ENCODE peak calls at places on chromosomes 5 and 9, in four cellular contexts. H is GM23248; N is breast epithelium; F is CD8-positive, alpha-beta memory T cell. K is an unnamed sample.

GRCh38 chr5:68398146-68398812 is 182.7 kb downstream of the PIK3R1 start:
- DNase-seq in H (no peak), N (no peak), F (no peak), K (no peak)

GRCh38 chr9:109507421-109507838 is 9.3 kb upstream of the PTPN3 start:
- DNase-seq in H (peak; percentile 89), N (peak; percentile 19), F (no peak), K (no peak)

GRCh38 chr5:60522299-60522915 is 177.6 kb downstream of the DEPDC1B start:
- DNase-seq in H (no peak), N (no peak), F (no peak), K (peak; percentile 90)

GRCh38 chr5:117084052-117084451 is 509.4 kb upstream of the SEMA6A start:
- DNase-seq in H (no peak), N (no peak), F (no peak), K (no peak)

GRCh38 chr5:14936588-14936987 is 65.0 kb upstream of the ANKH start:
- DNase-seq in H (no peak), N (no peak), F (no peak), K (no peak)

GRCh38 chr5:120779674-120780073 is 315.6 kb downstream of the PRR16 start:
- DNase-seq in H (peak; percentile 80), N (no peak), F (no peak), K (no peak)

GRCh38 chr9:5800969-5801738 is 31.8 kb downstream of the ERMP1 start:
- DNase-seq in H (no peak), N (no peak), F (no peak), K (no peak)

GRCh38 chr9:4207476-4207875 is 92.4 kb downstream of the GLIS3 start:
- DNase-seq in H (no peak), N (no peak), F (no peak), K (no peak)

GRCh38 chr9:5593904-5594303 is 35.0 kb upstream of the RIC1 start:
- DNase-seq in H (no peak), N (no peak), F (no peak), K (peak; percentile 75)

GRCh38 chr9:116153765-116154333 is at the start of gene PAPPA:
- DNase-seq in H (peak; percentile 55), N (no peak), F (no peak), K (no peak)

GRCh38 chr9:116152941-116153764 is 438 bp upstream of the PAPPA start:
- DNase-seq in H (peak; percentile 88), N (no peak), F (no peak), K (no peak)

GRCh38 chr9:116151199-116151598 is 2.4 kb upstream of the PAPPA start:
- DNase-seq in H (no peak), N (no peak), F (no peak), K (no peak)

GRCh38 chr9:116152390-116152789 is 1.2 kb upstream of the PAPPA start:
- DNase-seq in H (peak; percentile 76), N (no peak), F (no peak), K (peak; percentile 58)

GRCh38 chr9:116151966-116152381 is 1.6 kb upstream of the PAPPA start:
- DNase-seq in H (peak; percentile 90), N (no peak), F (no peak), K (no peak)
- H3K27ac ChIP-seq in H (peak overlapping the region; percentile 91), N (no peak overlapping the region), F (no peak overlapping the region), K (no peak overlapping the region)

GRCh38 chr5:150540615-150541396 is 32.9 kb downstream of the NDST1 start:
- DNase-seq in H (peak; percentile 97), N (peak; percentile 81), F (no peak), K (no peak)
- H3K27ac ChIP-seq in H (peak overlapping the region; percentile 81), N (peak overlapping the region; percentile 84), F (no peak overlapping the region), K (no peak overlapping the region)

DNA sequence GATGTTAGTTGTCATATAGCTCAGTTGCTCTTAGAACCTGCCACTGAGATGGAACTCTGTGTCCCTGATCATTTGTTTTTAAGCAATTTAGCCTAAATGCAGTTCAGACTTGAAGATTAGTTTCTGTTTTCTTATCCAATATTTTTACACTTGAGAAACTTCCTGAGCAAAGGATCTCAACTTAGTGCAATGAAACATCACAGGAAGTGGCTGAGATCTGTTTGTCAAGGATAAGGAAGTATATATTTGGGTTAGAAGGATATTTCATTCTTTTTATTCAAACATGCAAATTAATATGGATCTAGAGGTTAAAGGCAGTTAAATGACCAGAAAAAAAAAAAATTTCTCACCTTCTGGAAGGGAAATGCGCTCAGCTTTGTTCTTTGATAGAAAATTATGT is 19.7 kb upstream of the F2R start:
- DNase-seq in H (no peak), N (no peak), F (no peak), K (no peak)
- H3K27ac ChIP-seq in H (no peak overlapping the region), N (no peak overlapping the region), F (no peak overlapping the region), K (no peak overlapping the region)

GRCh38 chr5:11963227-11963626 is 59.0 kb upstream of the CTNND2 start:
- DNase-seq in H (no peak), N (no peak), F (no peak), K (no peak)

GRCh38 chr5:11962122-11962521 is 57.9 kb upstream of the CTNND2 start:
- DNase-seq in H (no peak), N (no peak), F (no peak), K (no peak)

GRCh38 chr5:11955386-11955785 is 51.1 kb upstream of the CTNND2 start:
- DNase-seq in H (peak; percentile 0), N (no peak), F (no peak), K (no peak)

DNA sequence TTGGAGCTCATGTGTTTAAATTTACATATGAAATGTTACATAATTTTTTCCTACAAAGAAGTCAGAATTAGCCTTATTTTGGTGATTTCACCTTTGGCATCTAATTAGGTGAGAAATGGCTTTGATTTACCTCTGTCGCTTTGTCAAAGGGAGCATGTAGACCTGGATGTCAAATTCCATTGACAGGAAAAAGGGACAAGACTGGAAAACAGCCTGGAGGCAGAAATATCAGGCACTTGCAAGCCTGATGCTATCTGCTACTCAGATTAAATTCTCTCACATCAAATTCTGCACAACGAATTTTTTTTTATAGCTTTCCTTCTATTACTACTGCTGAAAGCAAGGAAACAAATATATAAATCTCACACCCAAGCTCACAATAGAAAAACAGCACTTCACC is 54.1 kb upstream of the CTNND2 start:
- DNase-seq in H (no peak), N (no peak), F (no peak), K (no peak)
- H3K27ac ChIP-seq in H (no peak overlapping the region), N (no peak overlapping the region), F (no peak overlapping the region), K (no peak overlapping the region)

GRCh38 chr5:88729476-88730182 is 153.4 kb downstream of the MEF2C start:
- DNase-seq in H (peak; percentile 82), N (peak; percentile 38), F (peak; percentile 12), K (peak; percentile 94)
- H3K27ac ChIP-seq in H (no peak overlapping the region), N (no peak overlapping the region), F (no peak overlapping the region), K (peak overlapping the region; percentile 94)

DNA sequence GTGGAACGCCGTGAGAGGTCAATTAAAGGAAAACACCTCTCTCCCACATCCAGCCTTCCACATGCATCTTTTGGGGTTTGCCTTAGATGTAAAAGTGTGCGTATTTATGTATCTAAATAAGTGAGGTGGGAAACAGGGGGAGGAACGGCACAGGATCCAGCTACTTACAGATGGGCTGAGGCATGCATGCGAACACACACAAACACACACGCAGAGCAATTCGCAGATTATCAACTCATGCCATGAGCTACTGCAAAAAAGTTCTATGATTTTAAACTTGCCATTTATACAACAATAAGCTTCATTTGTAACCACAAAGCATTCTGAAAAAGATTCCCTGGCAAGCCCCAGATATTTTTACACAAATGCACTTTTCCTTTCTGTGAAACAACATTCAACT is 242.0 kb downstream of the BNC2 start:
- DNase-seq in H (peak; percentile 42), N (no peak), F (no peak), K (no peak)
- H3K27ac ChIP-seq in H (peak overlapping the region; percentile 68), N (no peak overlapping the region), F (no peak overlapping the region), K (no peak overlapping the region)

GRCh38 chr5:40483316-40483715 is 196.4 kb upstream of the PTGER4 start:
- DNase-seq in H (peak; percentile 8), N (no peak), F (no peak), K (no peak)

GRCh38 chr5:40486437-40487270 is 193.1 kb upstream of the PTGER4 start:
- DNase-seq in H (no peak), N (no peak), F (peak; percentile 13), K (no peak)

GRCh38 chr5:40481226-40481625 is 198.5 kb upstream of the PTGER4 start:
- DNase-seq in H (no peak), N (no peak), F (no peak), K (no peak)

GRCh38 chr5:40484495-40484894 is 195.2 kb upstream of the PTGER4 start:
- DNase-seq in H (no peak), N (no peak), F (no peak), K (no peak)

GRCh38 chr5:40485021-40485998 is 194.4 kb upstream of the PTGER4 start:
- DNase-seq in H (no peak), N (no peak), F (no peak), K (no peak)
- H3K27ac ChIP-seq in H (no peak overlapping the region), N (no peak overlapping the region), F (no peak overlapping the region), K (no peak overlapping the region)

GRCh38 chr9:126857261-126857960 is 3.0 kb upstream of the ZBTB34 start:
- DNase-seq in H (no peak), N (peak; percentile 63), F (no peak), K (no peak)
- H3K27ac ChIP-seq in H (no peak overlapping the region), N (peak overlapping the region; percentile 25), F (no peak overlapping the region), K (no peak overlapping the region)

K was measured in Karpas-422.